ENCODE peak calls at places on chromosomes 4 and X, in seven cellular contexts. L is tibial nerve, W is lower lobe of right lung, B is ascending aorta, T is tibial artery, S is endodermal cell, I is left ventricle myocardium inferior. D is an unnamed sample.

GRCh38 chr4:185865901-185866328 is 53.9 kb upstream of the SORBS2 start:
- DNase-seq in L (no peak), W (no peak), B (no peak), T (no peak), S (no peak), I (peak; percentile 26), D (peak; percentile 58)

GRCh38 chr4:106287353-106287969 is 28.5 kb downstream of the TBCK start:
- DNase-seq in L (peak; percentile 10), W (no peak), B (no peak), T (no peak), S (no peak), I (no peak), D (no peak)

GRCh38 chr4:174193438-174194015 is 89.9 kb downstream of the FBXO8 start:
- DNase-seq in L (no peak), W (no peak), B (no peak), T (no peak), S (no peak), I (no peak), D (no peak)

GRCh38 chr4:104571341-104571740 is 76.6 kb upstream of the CXXC4 start:
- DNase-seq in L (no peak), W (no peak), B (no peak), T (no peak), S (peak; percentile 80), I (no peak), D (no peak)

GRCh38 chr4:181854142-181854541 is 389.1 kb upstream of the TENM3 start:
- DNase-seq in L (no peak), W (no peak), B (no peak), T (no peak), S (no peak), I (no peak), D (no peak)

GRCh38 chr4:102734591-102735385 is 26.0 kb downstream of the MANBA start:
- DNase-seq in L (no peak), W (no peak), B (no peak), T (no peak), S (no peak), I (no peak), D (no peak)

GRCh38 chr4:142566780-142567179 is 279.3 kb downstream of the INPP4B start:
- DNase-seq in L (no peak), W (no peak), B (no peak), T (no peak), S (no peak), I (no peak), D (no peak)

GRCh38 chrX:20218809-20219505 is 47.8 kb downstream of the RPS6KA3 start:
- DNase-seq in L (peak; percentile 13), W (no peak), B (no peak), T (peak; percentile 29), S (no peak), I (no peak), D (peak; percentile 35)

GRCh38 chr4:47074836-47075235 is 43.5 kb downstream of the GABRB1 start:
- DNase-seq in L (no peak), W (no peak), B (no peak), T (no peak), S (no peak), I (no peak), D (no peak)

GRCh38 chr4:3257691-3258482 is 8.9 kb downstream of the MSANTD1 start:
- DNase-seq in L (no peak), W (no peak), B (no peak), T (peak; percentile 11), S (no peak), I (no peak), D (no peak)

GRCh38 chrX:24426340-24426913 is 38.7 kb upstream of the PDK3 start:
- DNase-seq in L (no peak), W (no peak), B (no peak), T (no peak), S (peak; percentile 59), I (no peak), D (no peak)

GRCh38 chr4:154582723-154583122 is 7.8 kb downstream of the FGA start:
- DNase-seq in L (no peak), W (no peak), B (no peak), T (no peak), S (no peak), I (no peak), D (no peak)

GRCh38 chr4:89492476-89493110 is 185.0 kb upstream of the GPRIN3 start:
- DNase-seq in L (no peak), W (no peak), B (no peak), T (no peak), S (no peak), I (no peak), D (no peak)

GRCh38 chr4:40502936-40503335 is 126.7 kb downstream of the RBM47 start:
- DNase-seq in L (no peak), W (no peak), B (no peak), T (no peak), S (no peak), I (no peak), D (no peak)

GRCh38 chr4:53633608-53634007 is 42.3 kb upstream of the LNX1 start:
- DNase-seq in L (peak; percentile 44), W (no peak), B (no peak), T (peak; percentile 23), S (no peak), I (no peak), D (no peak)

GRCh38 chr4:134777626-134778025 is 576.0 kb upstream of the PABPC4L start:
- DNase-seq in L (no peak), W (no peak), B (no peak), T (no peak), S (no peak), I (no peak), D (no peak)

GRCh38 chr4:151429957-151430548 is 21.1 kb downstream of the FHIP1A start:
- DNase-seq in L (no peak), W (no peak), B (no peak), T (no peak), S (no peak), I (no peak), D (no peak)

GRCh38 chr4:151430737-151431457 is 21.9 kb downstream of the FHIP1A start:
- DNase-seq in L (no peak), W (no peak), B (no peak), T (no peak), S (peak; percentile 58), I (no peak), D (no peak)

GRCh38 chr4:151426513-151426912 is 17.5 kb downstream of the FHIP1A start:
- DNase-seq in L (no peak), W (no peak), B (no peak), T (no peak), S (no peak), I (no peak), D (no peak)

GRCh38 chr4:151427268-151427667 is 18.3 kb downstream of the FHIP1A start:
- DNase-seq in L (no peak), W (no peak), B (no peak), T (no peak), S (no peak), I (no peak), D (no peak)

GRCh38 chr4:151428346-151428745 is 19.4 kb downstream of the FHIP1A start:
- DNase-seq in L (no peak), W (no peak), B (no peak), T (no peak), S (no peak), I (no peak), D (no peak)
- H3K4me1 ChIP-seq in L (no peaks in the 10 kb centered on the region), W (no peaks in the 10 kb centered on the region), B (no peaks in the 10 kb centered on the region), T (peaks cover 5% of the 10 kb centered on the region), S (peaks cover 9% of the 10 kb centered on the region), I (peaks cover 20% of the 10 kb centered on the region), D (no peaks in the 10 kb centered on the region)

DNA sequence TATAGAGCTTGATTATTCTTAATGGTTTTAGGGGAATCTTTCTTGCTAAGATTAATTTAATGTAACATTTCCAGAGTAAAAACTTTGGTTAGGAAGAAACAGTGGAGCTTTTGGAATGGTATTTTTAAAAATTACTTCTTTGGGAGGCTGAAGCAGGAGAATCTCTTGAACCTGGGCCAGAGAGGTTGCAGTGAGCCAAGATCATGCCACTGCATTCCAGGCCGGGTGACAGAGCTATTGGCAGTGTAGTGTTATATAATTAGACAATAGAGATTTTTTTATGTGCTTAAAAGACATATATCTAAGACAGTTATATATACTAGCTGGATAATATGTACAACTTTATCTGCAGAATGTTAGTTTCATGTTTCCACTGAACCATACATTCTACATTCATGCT is 585.6 kb downstream of the ADGRL3 start:
- DNase-seq in L (no peak), W (no peak), B (no peak), T (no peak), S (no peak), I (no peak), D (no peak)
- H3K4me3 ChIP-seq in L (no peak overlapping the region), W (no peak overlapping the region), B (no peak overlapping the region), T (no peak overlapping the region), S (no peak overlapping the region), I (no peak overlapping the region), D (no peak overlapping the region)

GRCh38 chr4:153489856-153490558 is 23.8 kb downstream of the TMEM131L start:
- DNase-seq in L (no peak), W (no peak), B (no peak), T (no peak), S (peak; percentile 31), I (no peak), D (no peak)
- H3K4me1 ChIP-seq in L (peaks cover 20% of the 10 kb centered on the region), W (peaks cover 46% of the 10 kb centered on the region), B (peaks cover 21% of the 10 kb centered on the region), T (peaks cover 69% of the 10 kb centered on the region), S (peaks cover 16% of the 10 kb centered on the region), I (peaks cover 79% of the 10 kb centered on the region), D (no peaks in the 10 kb centered on the region)

GRCh38 chrX:122434942-122435341 is 749.1 kb upstream of the GRIA3 start:
- DNase-seq in L (no peak), W (no peak), B (no peak), T (no peak), S (no peak), I (no peak), D (no peak)
- H3K4me3 ChIP-seq in L (no peak overlapping the region), W (no peak overlapping the region), B (no peak overlapping the region), T (no peak overlapping the region), S (no peak overlapping the region), I (peak overlapping the region; percentile 17), D (no peak overlapping the region)